ENCODE peak calls at places on chromosomes 4 and X, in four cellular contexts. One of them, this sample, is unnamed.

GRCh38 chr4:2931765-2932560 is 31.2 kb downstream of the NOP14 start:
- DNase-seq in stimulated activated CD4-positive, alpha-beta T cell treated with anti-CD3 and anti-CD28 coated beads, Interleukin-12 subunit alpha, Interleukin-12 subunit beta, amount 100 ng/mL, for 4 hours: no peak
- DNase-seq in WTC11: peak
- DNase-seq in GM03348: no peak
- DNase-seq in this sample: peak

GRCh38 chr4:3791910-3792542 is 25.8 kb downstream of the ADRA2C start:
- DNase-seq in GM03348: peak
- DNase-seq in stimulated activated CD4-positive, alpha-beta T cell treated with anti-CD3 and anti-CD28 coated beads, Interleukin-12 subunit alpha, Interleukin-12 subunit beta, amount 100 ng/mL, for 4 hours: peak
- DNase-seq in WTC11: peak
- DNase-seq in this sample: peak

GRCh38 chr4:104500452-104500851 is 5.8 kb upstream of the CXXC4 start:
- DNase-seq in WTC11: no peak
- DNase-seq in GM03348: no peak
- DNase-seq in stimulated activated CD4-positive, alpha-beta T cell treated with anti-CD3 and anti-CD28 coated beads, Interleukin-12 subunit alpha, Interleukin-12 subunit beta, amount 100 ng/mL, for 4 hours: no peak
- DNase-seq in this sample: peak

GRCh38 chr4:178448372-178449040 is 1006.3 kb upstream of the AGA start:
- DNase-seq in GM03348: no peak
- DNase-seq in stimulated activated CD4-positive, alpha-beta T cell treated with anti-CD3 and anti-CD28 coated beads, Interleukin-12 subunit alpha, Interleukin-12 subunit beta, amount 100 ng/mL, for 4 hours: no peak
- DNase-seq in WTC11: no peak
- DNase-seq in this sample: no peak

GRCh38 chrX:111098874-111099273 is 2.9 kb downstream of the PAK3 start:
- DNase-seq in GM03348: peak
- DNase-seq in WTC11: peak
- DNase-seq in stimulated activated CD4-positive, alpha-beta T cell treated with anti-CD3 and anti-CD28 coated beads, Interleukin-12 subunit alpha, Interleukin-12 subunit beta, amount 100 ng/mL, for 4 hours: peak
- DNase-seq in this sample: peak

GRCh38 chr4:33133723-33134122 is 2413.6 kb downstream of the PCDH7 start:
- DNase-seq in GM03348: no peak
- DNase-seq in stimulated activated CD4-positive, alpha-beta T cell treated with anti-CD3 and anti-CD28 coated beads, Interleukin-12 subunit alpha, Interleukin-12 subunit beta, amount 100 ng/mL, for 4 hours: no peak
- DNase-seq in WTC11: no peak
- DNase-seq in this sample: no peak

GRCh38 chrX:118348186-118348810 is 2.4 kb downstream of the WDR44 start:
- DNase-seq in WTC11: no peak
- DNase-seq in GM03348: no peak
- DNase-seq in stimulated activated CD4-positive, alpha-beta T cell treated with anti-CD3 and anti-CD28 coated beads, Interleukin-12 subunit alpha, Interleukin-12 subunit beta, amount 100 ng/mL, for 4 hours: no peak
- DNase-seq in this sample: no peak

GRCh38 chr4:40189997-40190396 is 6.8 kb upstream of the RHOH start:
- DNase-seq in GM03348: no peak
- DNase-seq in stimulated activated CD4-positive, alpha-beta T cell treated with anti-CD3 and anti-CD28 coated beads, Interleukin-12 subunit alpha, Interleukin-12 subunit beta, amount 100 ng/mL, for 4 hours: no peak
- DNase-seq in WTC11: no peak
- DNase-seq in this sample: no peak

GRCh38 chrX:129694805-129695204 is 40.0 kb upstream of the APLN start:
- DNase-seq in WTC11: no peak
- DNase-seq in GM03348: no peak
- DNase-seq in stimulated activated CD4-positive, alpha-beta T cell treated with anti-CD3 and anti-CD28 coated beads, Interleukin-12 subunit alpha, Interleukin-12 subunit beta, amount 100 ng/mL, for 4 hours: no peak
- DNase-seq in this sample: no peak

GRCh38 chr4:75834772-75835154 is 67.5 kb downstream of the PPEF2 start:
- DNase-seq in GM03348: no peak
- DNase-seq in WTC11: no peak
- DNase-seq in stimulated activated CD4-positive, alpha-beta T cell treated with anti-CD3 and anti-CD28 coated beads, Interleukin-12 subunit alpha, Interleukin-12 subunit beta, amount 100 ng/mL, for 4 hours: no peak
- DNase-seq in this sample: no peak

GRCh38 chr4:152968806-152969394 is 32.8 kb downstream of the FHDC1 start:
- DNase-seq in GM03348: no peak
- DNase-seq in WTC11: no peak
- DNase-seq in stimulated activated CD4-positive, alpha-beta T cell treated with anti-CD3 and anti-CD28 coated beads, Interleukin-12 subunit alpha, Interleukin-12 subunit beta, amount 100 ng/mL, for 4 hours: no peak
- DNase-seq in this sample: no peak

GRCh38 chrX:43666301-43666912 is 10.3 kb downstream of the MAOA start:
- DNase-seq in WTC11: no peak
- DNase-seq in GM03348: no peak
- DNase-seq in stimulated activated CD4-positive, alpha-beta T cell treated with anti-CD3 and anti-CD28 coated beads, Interleukin-12 subunit alpha, Interleukin-12 subunit beta, amount 100 ng/mL, for 4 hours: no peak
- DNase-seq in this sample: no peak

GRCh38 chrX:101029665-101030064 is 22.2 kb downstream of the TRMT2B start:
- DNase-seq in stimulated activated CD4-positive, alpha-beta T cell treated with anti-CD3 and anti-CD28 coated beads, Interleukin-12 subunit alpha, Interleukin-12 subunit beta, amount 100 ng/mL, for 4 hours: no peak
- DNase-seq in GM03348: no peak
- DNase-seq in WTC11: no peak
- DNase-seq in this sample: no peak

GRCh38 chr4:174973336-174973735 is 55.2 kb downstream of the ADAM29 start:
- DNase-seq in GM03348: no peak
- DNase-seq in WTC11: no peak
- DNase-seq in stimulated activated CD4-positive, alpha-beta T cell treated with anti-CD3 and anti-CD28 coated beads, Interleukin-12 subunit alpha, Interleukin-12 subunit beta, amount 100 ng/mL, for 4 hours: no peak
- DNase-seq in this sample: no peak

GRCh38 chrX:147838465-147839131 is 73.1 kb upstream of the FMR1 start:
- DNase-seq in WTC11: no peak
- DNase-seq in GM03348: no peak
- DNase-seq in stimulated activated CD4-positive, alpha-beta T cell treated with anti-CD3 and anti-CD28 coated beads, Interleukin-12 subunit alpha, Interleukin-12 subunit beta, amount 100 ng/mL, for 4 hours: no peak
- DNase-seq in this sample: no peak

GRCh38 chrX:71996826-71997225 is 86.2 kb downstream of the NHSL2 start:
- DNase-seq in WTC11: peak
- DNase-seq in stimulated activated CD4-positive, alpha-beta T cell treated with anti-CD3 and anti-CD28 coated beads, Interleukin-12 subunit alpha, Interleukin-12 subunit beta, amount 100 ng/mL, for 4 hours: no peak
- DNase-seq in GM03348: peak
- DNase-seq in this sample: no peak

GRCh38 chr4:2127609-2128300 is 68.6 kb downstream of the NAT8L start:
- DNase-seq in WTC11: no peak
- DNase-seq in stimulated activated CD4-positive, alpha-beta T cell treated with anti-CD3 and anti-CD28 coated beads, Interleukin-12 subunit alpha, Interleukin-12 subunit beta, amount 100 ng/mL, for 4 hours: no peak
- DNase-seq in GM03348: no peak
- DNase-seq in this sample: no peak

GRCh38 chr4:70838400-70838971 is 1.2 kb downstream of the GRSF1 start:
- DNase-seq in WTC11: no peak
- DNase-seq in GM03348: peak
- DNase-seq in stimulated activated CD4-positive, alpha-beta T cell treated with anti-CD3 and anti-CD28 coated beads, Interleukin-12 subunit alpha, Interleukin-12 subunit beta, amount 100 ng/mL, for 4 hours: no peak
- DNase-seq in this sample: no peak

GRCh38 chr4:41526628-41527027 is 11.3 kb upstream of the LIMCH1 start:
- DNase-seq in GM03348: no peak
- DNase-seq in WTC11: no peak
- DNase-seq in stimulated activated CD4-positive, alpha-beta T cell treated with anti-CD3 and anti-CD28 coated beads, Interleukin-12 subunit alpha, Interleukin-12 subunit beta, amount 100 ng/mL, for 4 hours: no peak
- DNase-seq in this sample: no peak